ENCODE peak calls at places on chromosomes 5 and 9, in four cellular contexts. F, N, E and G are unnamed samples.

GRCh38 chr9:133595910-133596309 is 13.3 kb downstream of the FAM163B start:
- DNase-seq in F (no peak), E (no peak), N (no peak), G (no peak)

GRCh38 chr5:34626036-34626435 is 30.1 kb upstream of the RAI14 start:
- DNase-seq in E (no peak), F (no peak), N (no peak), G (no peak)

GRCh38 chr5:9502435-9502834 is 43.4 kb downstream of the SEMA5A start:
- DNase-seq in F (no peak), N (no peak), E (no peak), G (no peak)

GRCh38 chr5:156824800-156825199 is 25.3 kb upstream of the PPP1R2B start:
- DNase-seq in N (peak; percentile 28), E (no peak), F (no peak), G (no peak)

GRCh38 chr5:8908055-8908683 is 637.7 kb downstream of the SEMA5A start:
- DNase-seq in E (no peak), F (no peak), N (peak; percentile 24), G (no peak)

GRCh38 chr5:137837741-137838389 is 29.8 kb upstream of the MYOT start:
- DNase-seq in N (no peak), E (no peak), F (no peak), G (no peak)

GRCh38 chr9:27247756-27248155 is 49.2 kb downstream of the EQTN start:
- DNase-seq in E (peak; percentile 51), F (no peak), N (peak; percentile 71), G (peak; percentile 3)

GRCh38 chr5:5270958-5271605 is 131.0 kb downstream of the ADAMTS16 start:
- DNase-seq in E (peak; percentile 79), F (peak; percentile 81), N (peak; percentile 92), G (peak; percentile 11)

GRCh38 chr5:133396187-133396621 is 216.1 kb downstream of the FSTL4 start:
- DNase-seq in F (no peak), E (peak; percentile 24), N (no peak), G (no peak)

GRCh38 chr5:72587909-72588308 is 80.7 kb upstream of the ZNF366 start:
- DNase-seq in F (no peak), N (no peak), E (no peak), G (no peak)

GRCh38 chr5:66864240-66864884 is 268.2 kb downstream of the MAST4 start:
- DNase-seq in N (peak; percentile 45), F (no peak), E (no peak), G (no peak)

GRCh38 chr5:67047180-67047579 is 149.4 kb downstream of the CD180 start:
- DNase-seq in N (no peak), F (peak; percentile 34), E (no peak), G (no peak)

GRCh38 chr5:119022017-119022745 is 33.8 kb upstream of the DTWD2 start:
- DNase-seq in F (no peak), N (peak; percentile 57), E (no peak), G (no peak)

GRCh38 chr5:119019431-119020348 is 31.3 kb upstream of the DTWD2 start:
- DNase-seq in N (no peak), F (no peak), E (no peak), G (no peak)

GRCh38 chr5:119021333-119021732 is 33.0 kb upstream of the DTWD2 start:
- DNase-seq in N (no peak), E (no peak), F (no peak), G (no peak)

GRCh38 chr5:119017999-119018398 is 29.7 kb upstream of the DTWD2 start:
- DNase-seq in N (no peak), F (no peak), E (no peak), G (no peak)

DNA sequence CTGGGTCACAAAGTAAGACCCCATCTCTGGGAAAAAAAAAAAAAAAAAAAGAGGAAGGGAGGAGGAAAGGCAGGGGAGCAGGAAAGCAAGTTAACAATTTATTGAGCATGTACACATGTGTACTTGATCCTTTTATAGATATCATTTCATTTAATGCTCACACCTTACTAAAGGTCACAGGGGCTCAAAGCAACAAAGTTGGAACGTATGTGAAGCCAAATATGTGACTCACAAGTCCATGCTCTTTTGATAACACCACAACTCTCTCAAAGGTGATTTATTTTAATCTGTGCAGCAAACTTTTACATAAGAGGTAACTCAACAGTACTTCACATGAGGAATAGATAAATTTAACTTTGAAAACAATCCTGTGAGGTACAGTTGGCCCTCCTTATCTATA is 34.4 kb upstream of the DTWD2 start:
- DNase-seq in E (no peak), N (no peak), F (no peak), G (no peak)
- H3K27ac ChIP-seq in E (no peak overlapping the region), N (no peak overlapping the region), F (no peak overlapping the region), G (no peak overlapping the region)

GRCh38 chr9:94173632-94174031 is 85.5 kb upstream of the ZNF169 start:
- DNase-seq in N (no peak), F (no peak), E (no peak), G (no peak)
- H3K27ac ChIP-seq in N (no peak overlapping the region), F (no peak overlapping the region), E (no peak overlapping the region), G (no peak overlapping the region)

DNA sequence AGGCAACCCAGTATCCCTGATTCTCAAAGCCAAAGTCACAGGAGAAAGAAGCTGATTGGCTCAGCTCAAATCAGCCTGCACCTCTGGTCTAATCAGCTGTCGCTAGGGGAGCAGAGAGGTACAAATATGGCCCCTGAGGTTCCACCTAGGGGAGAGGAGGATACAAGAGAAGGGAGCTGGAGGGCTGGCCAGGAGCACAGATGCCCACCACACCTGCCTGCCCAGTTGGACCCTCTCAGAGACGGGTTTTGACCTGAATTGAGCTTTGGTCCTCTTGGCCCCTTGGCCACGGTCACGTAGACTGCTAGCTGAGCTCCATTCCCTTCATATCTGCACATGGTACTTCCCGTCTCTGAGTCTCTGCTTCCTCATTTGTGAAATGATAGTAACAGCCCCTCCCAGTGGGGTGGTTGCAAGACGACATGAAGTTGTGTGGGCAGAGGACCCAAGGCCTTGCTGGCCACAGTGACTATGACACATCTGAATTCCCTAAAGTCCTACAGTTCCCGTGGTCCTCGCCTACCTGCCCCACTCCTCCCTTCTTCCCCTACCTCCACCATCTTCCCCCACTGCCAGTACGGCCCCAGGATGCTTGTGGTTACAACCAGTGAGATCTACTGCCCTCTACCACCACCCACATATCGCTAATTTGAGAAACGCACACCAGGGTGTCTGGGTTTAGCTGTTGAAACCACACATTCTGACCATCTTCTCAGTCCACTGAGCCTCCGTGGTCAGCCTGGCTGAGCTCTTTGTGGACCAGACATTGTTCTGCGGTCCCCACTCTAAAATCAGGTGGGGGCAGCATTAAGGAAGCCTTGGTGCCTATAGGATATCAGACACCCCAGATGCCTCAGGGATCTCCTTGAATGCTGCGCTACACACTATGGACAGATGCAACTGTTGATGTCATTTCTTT is 60.3 kb upstream of the NEK6 start:
- DNase-seq in N (no peak), E (peak; percentile 57), F (no peak), G (no peak)
- H3K27ac ChIP-seq in N (no peak overlapping the region), E (peak overlapping the region; percentile 55), F (no peak overlapping the region), G (no peak overlapping the region)

DNA sequence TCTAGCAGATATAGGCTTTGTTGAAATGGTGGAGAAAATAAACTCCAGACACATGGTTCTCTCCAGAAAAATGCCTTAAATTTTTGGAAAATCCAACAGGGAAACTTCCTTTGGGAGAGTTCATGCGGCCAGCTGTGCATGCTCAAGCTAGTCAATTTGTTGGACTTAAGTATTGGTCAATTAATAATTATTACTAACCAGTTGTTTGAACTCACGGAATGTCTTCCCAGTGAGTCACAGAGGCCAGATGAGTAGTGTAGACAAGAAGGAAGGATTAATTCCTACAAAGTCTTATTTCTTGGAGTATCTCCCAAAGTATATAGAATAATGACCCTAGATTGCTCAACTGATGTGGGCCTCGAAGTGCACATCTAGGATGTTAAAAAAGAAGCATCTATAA is 103.6 kb downstream of the MACIR start:
- DNase-seq in N (peak; percentile 8), E (no peak), F (no peak), G (no peak)
- H3K27ac ChIP-seq in N (no peak overlapping the region), E (no peak overlapping the region), F (no peak overlapping the region), G (no peak overlapping the region)

GRCh38 chr9:35660966-35661413 is 2.9 kb downstream of the CCDC107 start:
- DNase-seq in E (no peak), F (no peak), N (no peak), G (no peak)
- H3K27ac ChIP-seq in E (peak overlapping the region; percentile 69), F (peak overlapping the region; percentile 49), N (peak overlapping the region; percentile 60), G (no peak overlapping the region)

GRCh38 chr9:22595805-22596204 is 149.2 kb downstream of the DMRTA1 start:
- DNase-seq in F (no peak), E (no peak), N (no peak), G (no peak)
- H3K27ac ChIP-seq in F (no peak overlapping the region), E (no peak overlapping the region), N (no peak overlapping the region), G (no peak overlapping the region)

DNA sequence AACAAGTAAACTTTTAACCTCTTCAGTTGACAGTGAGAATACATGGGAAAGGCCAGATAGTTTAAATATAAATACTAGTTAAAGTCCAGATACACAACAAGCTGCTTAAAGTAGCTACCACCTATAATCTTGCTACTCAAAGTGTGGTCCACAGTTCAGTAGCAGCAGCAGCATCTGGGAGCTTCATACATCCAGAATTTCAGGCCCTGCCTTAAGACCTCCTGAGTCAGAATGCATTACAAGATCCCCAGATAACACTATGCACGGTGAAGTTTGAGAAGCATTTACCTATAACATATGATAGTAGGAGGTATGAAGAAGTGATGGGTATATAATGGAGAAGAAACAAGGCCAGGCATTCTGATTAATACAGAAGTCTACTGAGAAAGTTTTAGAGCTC is 244.5 kb downstream of the EFNA5 start:
- DNase-seq in N (no peak), E (no peak), F (no peak), G (no peak)
- H3K27ac ChIP-seq in N (no peak overlapping the region), E (no peak overlapping the region), F (no peak overlapping the region), G (no peak overlapping the region)